ENCODE peak calls at places on chromosomes 6 and 20, in six cellular contexts. J, X, O, T, R and A are unnamed samples.

GRCh38 chr20:24504331-24505285 is 35.2 kb downstream of the SYNDIG1 start:
- DNase-seq in T (no peak), J (no peak), X (no peak), R (no peak), O (no peak), A (no peak)

GRCh38 chr20:53578492-53579222 is 15.0 kb downstream of the ZNF217 start:
- DNase-seq in J (no peak), X (peak), O (peak), T (peak), R (peak), A (peak)

GRCh38 chr6:193773-194310 is 98.4 kb upstream of the DUSP22 start:
- DNase-seq in X (no peak), T (no peak), O (no peak), J (no peak), R (no peak), A (no peak)

GRCh38 chr6:157982580-157983438 is 1.1 kb downstream of the SYNJ2 start:
- DNase-seq in R (peak), O (no peak), X (no peak), J (no peak), T (peak), A (peak)

GRCh38 chr6:53524455-53524815 is 20.5 kb downstream of the GCLC start:
- DNase-seq in R (no peak), X (no peak), O (no peak), J (no peak), T (no peak), A (peak)

GRCh38 chr6:53714395-53714794 is 48.8 kb upstream of the KLHL31 start:
- DNase-seq in J (no peak), O (no peak), X (no peak), T (no peak), R (no peak), A (no peak)

GRCh38 chr20:40438161-40438835 is 250.7 kb downstream of the MAFB start:
- DNase-seq in T (no peak), R (no peak), X (no peak), J (no peak), O (no peak), A (no peak)

GRCh38 chr6:1351381-1352008 is 37.9 kb upstream of the FOXF2 start:
- DNase-seq in O (no peak), J (no peak), R (no peak), X (no peak), T (no peak), A (no peak)

GRCh38 chr6:153804755-153805330 is 234.2 kb upstream of the OPRM1 start:
- DNase-seq in R (no peak), O (no peak), J (no peak), X (no peak), T (no peak), A (no peak)

GRCh38 chr6:169881398-169881797 is 130.0 kb downstream of the ERMARD start:
- DNase-seq in X (no peak), O (no peak), R (peak), T (peak), J (no peak), A (no peak)

GRCh38 chr6:148657053-148657452 is 89.8 kb upstream of the UST start:
- DNase-seq in R (no peak), J (no peak), T (no peak), X (peak), O (no peak), A (peak)

GRCh38 chr20:62561182-62561581 is 81.1 kb upstream of the SLCO4A1 start:
- DNase-seq in T (no peak), X (no peak), R (no peak), J (no peak), O (no peak), A (no peak)

GRCh38 chr20:62907377-62908317 is 18.7 kb downstream of the DIDO1 start:
- DNase-seq in T (no peak), X (no peak), O (no peak), J (no peak), R (peak), A (no peak)

GRCh38 chr6:16103708-16104107 is 25.2 kb upstream of the MYLIP start:
- DNase-seq in X (no peak), O (no peak), J (no peak), T (no peak), R (no peak), A (no peak)

GRCh38 chr20:38612921-38613320 is 11.3 kb downstream of the ARHGAP40 start:
- DNase-seq in J (no peak), X (no peak), R (peak), T (no peak), O (no peak), A (no peak)

GRCh38 chr20:42714298-42715141 is 475.2 kb downstream of the PTPRT start:
- DNase-seq in T (no peak), R (no peak), J (no peak), O (no peak), X (no peak), A (no peak)

GRCh38 chr6:131199568-131200272 is 64.5 kb downstream of the AKAP7 start:
- DNase-seq in X (peak), T (no peak), J (peak), R (peak), O (peak), A (peak)

GRCh38 chr6:117309069-117309468 is 43.7 kb downstream of the VGLL2 start:
- DNase-seq in T (no peak), J (no peak), R (no peak), O (no peak), X (no peak), A (no peak)

GRCh38 chr6:161265975-161266374 is 7.9 kb downstream of the AGPAT4 start:
- DNase-seq in O (no peak), R (no peak), X (no peak), T (no peak), J (no peak), A (peak)

GRCh38 chr6:51528556-51528955 is 558.9 kb downstream of the PKHD1 start:
- DNase-seq in X (no peak), O (no peak), J (no peak), R (no peak), T (no peak), A (peak)

GRCh38 chr20:20561841-20562240 is 150.6 kb downstream of the RALGAPA2 start:
- DNase-seq in T (no peak), O (no peak), X (no peak), J (no peak), R (no peak), A (no peak)

GRCh38 chr6:81718126-81718525 is 34.4 kb downstream of the TENT5A start:
- DNase-seq in O (no peak), J (no peak), R (no peak), T (no peak), X (no peak), A (no peak)

GRCh38 chr6:112109267-112109666 is 21.9 kb downstream of the FAM229B start:
- DNase-seq in O (no peak), X (no peak), J (no peak), R (no peak), T (no peak), A (no peak)

GRCh38 chr20:62219992-62220665 is at the start of gene HRH3:
- DNase-seq in O (no peak), T (peak), X (no peak), R (peak), J (no peak), A (no peak)

GRCh38 chr6:15938086-15938485 is 190.8 kb upstream of the MYLIP start:
- DNase-seq in T (no peak), X (no peak), J (no peak), O (no peak), R (no peak), A (no peak)

GRCh38 chr20:52312131-52312729 is 120.7 kb upstream of the ZFP64 start:
- DNase-seq in T (peak), X (peak), R (peak), J (peak), O (peak), A (peak)

GRCh38 chr20:55160996-55161395 is 685.6 kb downstream of the DOK5 start:
- DNase-seq in X (no peak), R (no peak), J (no peak), O (no peak), T (no peak), A (peak)

GRCh38 chr6:157047951-157048350 is 270.8 kb downstream of the ARID1B start:
- DNase-seq in J (no peak), X (no peak), R (no peak), T (no peak), O (no peak), A (no peak)

GRCh38 chr20:6295477-6296256 is 172.8 kb upstream of the FERMT1 start:
- DNase-seq in R (no peak), X (no peak), O (no peak), J (no peak), T (no peak), A (no peak)

GRCh38 chr6:105993769-105994521 is 92.2 kb upstream of the PRDM1 start:
- DNase-seq in T (peak), R (peak), J (peak), X (peak), O (no peak), A (no peak)

GRCh38 chr6:112153926-112154621 is 66.7 kb downstream of the FAM229B start:
- DNase-seq in O (no peak), R (no peak), J (no peak), X (no peak), T (no peak), A (peak)

GRCh38 chr6:38517005-38517404 is 122.7 kb downstream of the BTBD9 start:
- DNase-seq in R (no peak), T (no peak), J (no peak), X (no peak), O (no peak), A (peak)

GRCh38 chr6:1334725-1335124 is 22.8 kb downstream of the FOXQ1 start:
- DNase-seq in X (no peak), T (no peak), O (no peak), R (peak), J (no peak), A (no peak)

GRCh38 chr6:7136859-7137334 is 29.1 kb downstream of the RREB1 start:
- DNase-seq in J (no peak), T (no peak), O (no peak), R (peak), X (no peak), A (no peak)
- H3K27ac ChIP-seq in J (no peak), T (no peak), O (no peak), R (no peak), X (peak), A (no peak)

GRCh38 chr6:29679962-29680361 is 990 bp downstream of the ZFP57 start:
- DNase-seq in O (no peak), J (no peak), X (no peak), R (no peak), T (no peak), A (no peak)

GRCh38 chr6:29680904-29681303 is at the start of gene ZFP57:
- DNase-seq in T (no peak), J (no peak), O (no peak), X (no peak), R (no peak), A (no peak)

GRCh38 chr6:29678114-29678513 is 2.8 kb downstream of the ZFP57 start:
- DNase-seq in R (no peak), O (no peak), T (no peak), J (no peak), X (no peak), A (peak)

GRCh38 chr6:29681811-29682210 is 859 bp upstream of the ZFP57 start:
- DNase-seq in X (no peak), T (no peak), R (no peak), O (no peak), J (no peak), A (no peak)

DNA sequence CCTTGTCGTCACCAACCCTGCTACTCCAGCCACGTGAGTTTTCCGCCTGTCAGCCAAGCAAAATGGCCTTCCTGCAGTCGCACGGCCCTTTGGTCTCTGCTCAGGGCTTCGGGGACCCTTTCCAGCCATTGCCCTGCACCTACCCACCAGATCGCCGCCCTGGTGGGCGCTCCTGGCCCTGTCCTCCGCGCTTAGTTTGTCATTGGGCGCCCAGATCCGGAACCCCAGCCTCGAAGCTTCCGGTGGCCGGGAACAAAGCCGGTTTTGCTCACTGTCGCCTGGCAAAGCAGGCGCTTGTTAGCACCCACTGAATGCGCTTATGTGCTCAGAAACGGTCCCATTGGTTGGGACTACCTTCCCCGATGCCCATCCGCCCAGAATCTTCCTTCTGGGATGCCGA is 536 bp downstream of the ZFP57 start:
- DNase-seq in X (no peak), R (no peak), T (no peak), J (no peak), O (no peak), A (no peak)
- H3K27ac ChIP-seq in X (no peak), R (no peak), T (no peak), J (no peak), O (no peak), A (no peak)

DNA sequence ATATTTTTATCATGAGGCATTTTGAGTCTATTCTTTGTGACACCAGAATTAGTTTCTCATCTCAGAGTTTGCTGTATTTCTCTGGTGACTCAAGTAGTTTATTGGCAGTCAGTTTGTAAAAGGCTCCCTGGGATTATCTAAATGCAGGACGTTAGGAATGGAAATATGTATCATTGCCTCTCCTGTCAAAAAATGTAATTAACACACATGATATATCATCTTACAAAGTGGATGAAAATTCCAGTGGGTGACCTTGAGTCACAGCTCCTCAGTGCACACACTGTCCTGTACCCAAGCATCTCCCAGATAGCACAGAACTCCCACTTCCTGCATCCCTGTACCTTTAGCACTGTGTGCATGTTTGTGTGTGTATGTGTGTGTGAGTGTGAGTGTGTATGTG is 258.6 kb downstream of the LAMA2 start:
- DNase-seq in R (no peak), X (no peak), J (no peak), T (no peak), O (no peak), A (no peak)
- H3K27ac ChIP-seq in R (no peak), X (no peak), J (no peak), T (peak), O (no peak), A (no peak)

GRCh38 chr6:125075741-125076481 is 77.7 kb upstream of the TPD52L1 start:
- DNase-seq in R (no peak), X (no peak), T (no peak), J (no peak), O (no peak), A (no peak)
- H3K27ac ChIP-seq in R (no peak), X (no peak), T (no peak), J (no peak), O (no peak), A (no peak)

GRCh38 chr20:50671626-50672025 is 19.7 kb downstream of the RIPOR3 start:
- DNase-seq in T (no peak), X (no peak), O (no peak), R (no peak), J (no peak), A (no peak)

GRCh38 chr20:50673146-50673830 is 18.1 kb downstream of the RIPOR3 start:
- DNase-seq in R (no peak), T (no peak), X (no peak), O (no peak), J (peak), A (no peak)

GRCh38 chr20:50670126-50670862 is 21.0 kb downstream of the RIPOR3 start:
- DNase-seq in J (no peak), X (no peak), O (no peak), R (no peak), T (no peak), A (peak)

GRCh38 chr20:50673831-50674825 is 17.2 kb downstream of the RIPOR3 start:
- DNase-seq in J (no peak), T (no peak), R (no peak), X (no peak), O (no peak), A (no peak)

GRCh38 chr20:50672400-50673145 is 18.8 kb downstream of the RIPOR3 start:
- DNase-seq in T (no peak), O (no peak), J (no peak), R (no peak), X (no peak), A (no peak)
- H3K27ac ChIP-seq in T (no peak), O (no peak), J (no peak), R (no peak), X (no peak), A (no peak)

GRCh38 chr20:2619337-2619736 is 33.1 kb upstream of the NOP56 start:
- DNase-seq in X (no peak), R (no peak), T (no peak), J (no peak), O (no peak), A (no peak)
- H3K27ac ChIP-seq in X (no peak), R (no peak), T (no peak), J (no peak), O (no peak), A (no peak)